ENCODE peak calls at places on chromosome 19, in five cellular contexts. E, H, R, A and B are unnamed samples.

GRCh38 chr19:48194041-48194871 is 23.8 kb downstream of the ZSWIM9 start:
- DNase-seq in E (peak; percentile 52), H (no peak), R (no peak), A (peak; percentile 7), B (no peak)

GRCh38 chr19:37982655-37983054 is 75.6 kb downstream of the SIPA1L3 start:
- DNase-seq in E (no peak), H (no peak), R (no peak), A (no peak), B (no peak)

GRCh38 chr19:12194827-12195500 is 32.1 kb downstream of the ZNF136 start:
- DNase-seq in E (peak; percentile 73), H (peak; percentile 77), R (peak; percentile 93), A (peak; percentile 6), B (peak; percentile 83)

GRCh38 chr19:18338471-18339001 is 1.9 kb upstream of the PGPEP1 start:
- DNase-seq in E (no peak), H (no peak), R (no peak), A (no peak), B (no peak)

GRCh38 chr19:12996542-12997094 is 1.3 kb downstream of the NFIX start:
- DNase-seq in E (no peak), H (no peak), R (no peak), A (peak; percentile 22), B (peak; percentile 89)

GRCh38 chr19:58387338-58388174 is 487 bp downstream of the RPS5 start:
- DNase-seq in E (no peak), H (no peak), R (no peak), A (no peak), B (no peak)

GRCh38 chr19:47447470-47448359 is 24.0 kb downstream of the SLC8A2 start:
- DNase-seq in E (peak; percentile 55), H (peak; percentile 37), R (peak; percentile 29), A (peak; percentile 22), B (peak; percentile 31)

GRCh38 chr19:19211499-19212432 is at the start of gene NCAN:
- DNase-seq in E (no peak), H (no peak), R (no peak), A (no peak), B (no peak)

GRCh38 chr19:12052057-12052570 is 647 bp downstream of the ZNF878 start:
- DNase-seq in E (no peak), H (no peak), R (no peak), A (peak; percentile 14), B (no peak)

GRCh38 chr19:1087813-1088418 is 7.3 kb downstream of the POLR2E start:
- DNase-seq in E (peak; percentile 82), H (no peak), R (no peak), A (no peak), B (peak; percentile 85)

GRCh38 chr19:33784432-33784831 is 12.2 kb upstream of the KCTD15 start:
- DNase-seq in E (no peak), H (no peak), R (no peak), A (peak; percentile 48), B (no peak)

GRCh38 chr19:46478356-46478986 is 7.1 kb upstream of the PNMA8A start:
- DNase-seq in E (no peak), H (no peak), R (no peak), A (peak; percentile 80), B (no peak)

GRCh38 chr19:40592170-40592569 is 9.0 kb upstream of the LTBP4 start:
- DNase-seq in E (no peak), H (no peak), R (no peak), A (peak; percentile 76), B (no peak)

GRCh38 chr19:39996218-39996810 is 546 bp upstream of the ZNF546 start:
- DNase-seq in E (no peak), H (no peak), R (no peak), A (peak; percentile 70), B (no peak)

GRCh38 chr19:10384580-10384979 is 4.2 kb upstream of the TYK2 start:
- DNase-seq in E (no peak), H (no peak), R (no peak), A (no peak), B (no peak)
- TF ChIP-seq CTCF in E (no peak), H (no peak), R (no peak), A (no peak), B (no peak)

GRCh38 chr19:7699422-7700127 is 2.4 kb downstream of the FCER2 start:
- DNase-seq in E (no peak), H (no peak), R (no peak), A (no peak), B (no peak)

GRCh38 chr19:7697721-7698287 is 4.1 kb downstream of the FCER2 start:
- DNase-seq in E (no peak), H (no peak), R (no peak), A (no peak), B (no peak)

GRCh38 chr19:7700128-7700470 is 1.8 kb downstream of the FCER2 start:
- DNase-seq in E (no peak), H (no peak), R (no peak), A (no peak), B (no peak)

GRCh38 chr19:7699003-7699402 is 2.9 kb downstream of the FCER2 start:
- DNase-seq in E (no peak), H (no peak), R (no peak), A (no peak), B (no peak)

GRCh38 chr19:7698583-7698982 is 3.3 kb downstream of the FCER2 start:
- DNase-seq in E (no peak), H (no peak), R (no peak), A (no peak), B (no peak)
- H3K4me3 ChIP-seq in E (no peak overlapping the region), H (no peak overlapping the region), R (no peak overlapping the region), A (no peak overlapping the region), B (no peak overlapping the region)

GRCh38 chr19:53580871-53581835 is 43.2 kb downstream of the ZNF331 start:
- DNase-seq in E (no peak), H (no peak), R (no peak), A (no peak), B (no peak)
- H3K4me1 ChIP-seq in E (no peaks in the 10 kb centered on the region), H (no peaks in the 10 kb centered on the region), R (no peaks in the 10 kb centered on the region), A (no peaks in the 10 kb centered on the region), B (no peaks in the 10 kb centered on the region)

DNA sequence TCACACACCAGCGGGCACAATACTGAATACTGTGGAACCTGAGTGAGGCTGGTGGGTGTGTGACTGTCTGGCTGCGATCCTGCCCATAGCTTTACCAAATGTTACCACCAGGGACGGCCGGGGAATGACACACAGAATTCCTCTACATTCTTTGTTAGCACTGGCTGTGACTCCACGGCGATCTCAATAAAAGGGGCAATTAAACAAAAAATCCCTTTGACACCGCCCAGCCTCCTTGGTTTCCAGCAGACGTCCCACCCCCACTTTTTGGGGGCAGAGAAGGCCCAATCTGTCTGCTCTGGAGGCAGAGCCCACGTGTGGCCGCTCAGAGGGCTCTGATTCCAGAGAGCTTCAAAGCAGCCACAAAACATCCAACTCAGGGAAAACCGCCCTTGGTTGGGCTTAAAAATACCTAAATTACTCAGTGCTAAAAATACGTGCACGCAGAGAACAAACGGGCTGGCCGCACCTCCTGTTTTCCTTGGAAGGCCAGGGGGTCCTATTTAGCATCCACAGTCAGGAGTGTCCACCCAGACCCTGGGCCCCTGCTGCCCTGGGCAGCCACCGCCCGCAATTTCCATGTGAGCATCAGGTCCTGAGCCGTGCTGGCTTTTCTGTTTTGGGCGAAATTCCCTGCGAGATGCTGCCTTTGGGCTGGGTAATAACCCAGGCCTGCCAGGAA is 47.8 kb downstream of the GADD45B start:
- DNase-seq in E (no peak), H (no peak), R (no peak), A (peak; percentile 41), B (no peak)
- TF ChIP-seq CTCF in E (no peak), H (no peak), R (peak; percentile 21), A (peak; percentile 21), B (no peak)

DNA sequence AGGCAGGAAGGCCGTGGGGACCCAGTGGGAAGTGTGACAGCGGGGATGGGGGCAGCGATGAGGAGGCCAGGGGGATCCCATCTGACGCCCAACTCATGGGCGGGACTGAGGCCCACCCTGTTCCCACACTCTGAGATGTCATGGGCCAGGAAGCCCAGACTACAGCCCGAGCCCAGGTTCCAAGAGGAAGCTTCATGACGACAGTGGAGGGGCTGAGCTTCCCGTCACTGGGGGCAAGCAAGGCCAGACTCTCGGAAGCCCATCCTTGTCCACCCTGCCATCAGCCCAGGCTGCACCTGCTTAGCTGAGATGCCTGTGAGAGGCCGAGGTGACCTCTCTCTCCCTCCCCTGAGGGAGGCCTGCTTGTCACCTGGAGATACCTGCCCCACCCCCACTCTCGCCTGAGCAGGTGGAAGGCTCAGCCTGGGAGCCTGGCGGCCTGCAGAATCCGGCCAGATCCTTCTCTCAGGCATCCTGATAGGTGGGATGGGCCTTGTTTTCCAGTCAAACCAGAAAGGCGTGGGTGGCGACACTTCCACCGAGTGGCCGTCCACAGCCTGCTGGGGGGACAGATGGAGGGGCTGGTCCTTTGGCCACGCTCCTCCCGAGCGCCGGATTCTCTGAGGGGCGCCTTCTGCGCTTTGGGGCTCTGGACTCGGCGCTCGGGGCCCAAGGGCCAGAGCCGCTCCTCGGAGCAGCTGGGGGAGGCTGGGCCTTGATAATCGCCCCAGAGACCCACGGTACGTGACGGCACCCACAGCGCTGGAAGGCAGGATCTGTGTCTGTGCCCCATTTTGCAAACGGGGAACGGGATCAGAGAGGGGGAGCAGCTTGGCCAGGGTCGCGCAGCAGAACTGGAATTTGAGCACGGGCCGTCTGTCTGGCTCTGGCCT is 4.8 kb downstream of the ZBTB7A start:
- DNase-seq in E (no peak), H (peak; percentile 22), R (peak; percentile 78), A (no peak), B (peak; percentile 72)
- H3K4me3 ChIP-seq in E (peak overlapping the region; percentile 22), H (peak overlapping the region; percentile 97), R (peak overlapping the region; percentile 98), A (no peak overlapping the region), B (peak overlapping the region; percentile 100)

GRCh38 chr19:5973376-5973775 is 4.6 kb downstream of the RANBP3 start:
- DNase-seq in E (no peak), H (no peak), R (no peak), A (no peak), B (no peak)
- H3K4me1 ChIP-seq in E (peaks cover 80% of the 10 kb centered on the region), H (peaks cover 52% of the 10 kb centered on the region), R (peaks cover 3% of the 10 kb centered on the region), A (peaks cover 18% of the 10 kb centered on the region), B (peaks cover 60% of the 10 kb centered on the region)

DNA sequence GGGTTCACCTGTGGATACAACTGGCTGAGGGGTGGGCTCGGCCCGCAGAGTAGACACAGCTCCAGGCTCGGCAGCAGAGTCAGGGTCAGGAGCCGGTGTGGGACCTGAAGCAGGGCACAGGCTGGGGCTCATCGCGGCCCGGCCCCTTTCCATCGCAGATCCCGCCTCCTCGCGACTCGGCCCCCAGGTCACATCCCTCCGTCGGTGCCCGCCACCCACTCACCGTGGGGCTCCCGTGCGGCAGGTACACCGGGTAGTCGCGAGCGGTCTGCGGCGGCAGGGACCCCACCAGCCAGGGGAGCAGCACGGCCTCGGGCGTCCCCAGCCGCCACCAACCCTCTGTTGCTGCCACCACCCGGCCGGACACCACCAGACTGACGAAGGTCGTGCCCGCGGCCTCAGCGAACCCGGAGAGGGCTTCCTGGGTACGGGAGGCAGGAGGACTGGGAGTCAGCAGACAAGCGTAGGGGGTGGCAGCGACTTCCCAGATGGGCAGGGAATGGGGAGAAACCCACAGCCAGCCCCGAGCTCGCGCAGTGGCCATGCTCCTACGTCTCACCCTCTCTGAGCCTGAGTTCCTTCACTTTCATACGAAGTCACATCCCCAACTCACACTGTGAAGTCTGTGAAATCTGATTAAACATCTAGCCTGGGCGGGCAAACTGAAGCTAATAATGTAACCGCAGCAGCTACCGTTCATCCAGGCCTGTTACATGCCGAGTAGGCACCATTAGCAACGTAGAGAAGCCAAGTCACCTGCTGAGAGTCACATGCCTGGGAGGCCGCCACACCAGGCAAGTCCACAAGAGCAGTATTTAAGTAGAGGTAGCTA is 3.7 kb downstream of the FUZ start:
- DNase-seq in E (peak; percentile 65), H (peak; percentile 72), R (peak; percentile 51), A (no peak), B (peak; percentile 91)
- TF ChIP-seq CTCF in E (no peak), H (peak; percentile 27), R (no peak), A (no peak), B (peak; percentile 25)